ENCODE peak calls at places on chromosomes 11 and 22, in eight cellular contexts. One of them, this sample, is unnamed.

GRCh38 chr11:57303990-57304579 is 20.7 kb downstream of the TNKS1BP1 start:
- ATAC-seq in upper lobe of left lung: no peak
- ATAC-seq in HepG2: no peak
- ATAC-seq in HCT116: no peak
- ATAC-seq in K562: peak; percentile 47
- ATAC-seq in Panc1: no peak
- ATAC-seq in GM12878: no peak
- ATAC-seq in GM23338: no peak
- ATAC-seq in this sample: peak; percentile 8

GRCh38 chr11:72240461-72241289 is 3.3 kb downstream of the PHOX2A start:
- ATAC-seq in upper lobe of left lung: no peak
- ATAC-seq in HepG2: peak; percentile 52
- ATAC-seq in HCT116: no peak
- ATAC-seq in K562: no peak
- ATAC-seq in Panc1: no peak
- ATAC-seq in GM12878: peak; percentile 12
- ATAC-seq in GM23338: peak; percentile 0
- ATAC-seq in this sample: no peak

GRCh38 chr11:116501728-116502127 is 271.1 kb downstream of the BUD13 start:
- ATAC-seq in upper lobe of left lung: no peak
- ATAC-seq in HepG2: no peak
- ATAC-seq in HCT116: no peak
- ATAC-seq in K562: no peak
- ATAC-seq in Panc1: no peak
- ATAC-seq in GM12878: no peak
- ATAC-seq in GM23338: no peak
- ATAC-seq in this sample: no peak

GRCh38 chr11:73252577-73253191 is 19.5 kb upstream of the P2RY6 start:
- ATAC-seq in upper lobe of left lung: no peak
- ATAC-seq in HepG2: peak; percentile 80
- ATAC-seq in HCT116: peak; percentile 93
- ATAC-seq in K562: peak; percentile 83
- ATAC-seq in Panc1: peak; percentile 52
- ATAC-seq in GM12878: peak; percentile 68
- ATAC-seq in GM23338: peak; percentile 71
- ATAC-seq in this sample: no peak

GRCh38 chr11:70467196-70468085 is 69.1 kb downstream of the CTTN start:
- ATAC-seq in upper lobe of left lung: no peak
- ATAC-seq in HepG2: peak; percentile 34
- ATAC-seq in HCT116: peak; percentile 50
- ATAC-seq in K562: peak; percentile 52
- ATAC-seq in Panc1: peak; percentile 73
- ATAC-seq in GM12878: peak; percentile 33
- ATAC-seq in GM23338: peak; percentile 11
- ATAC-seq in this sample: peak; percentile 44

GRCh38 chr11:13042873-13043338 is 33.8 kb downstream of the RASSF10 start:
- ATAC-seq in upper lobe of left lung: peak; percentile 27
- ATAC-seq in HepG2: peak; percentile 56
- ATAC-seq in HCT116: no peak
- ATAC-seq in K562: no peak
- ATAC-seq in Panc1: no peak
- ATAC-seq in GM12878: peak; percentile 23
- ATAC-seq in GM23338: no peak
- ATAC-seq in this sample: no peak

GRCh38 chr22:30829901-30830550 is 135.4 kb downstream of the OSBP2 start:
- ATAC-seq in upper lobe of left lung: no peak
- ATAC-seq in HepG2: no peak
- ATAC-seq in HCT116: peak; percentile 84
- ATAC-seq in K562: no peak
- ATAC-seq in Panc1: no peak
- ATAC-seq in GM12878: no peak
- ATAC-seq in GM23338: no peak
- ATAC-seq in this sample: no peak

GRCh38 chr22:20810645-20811044 is 36.7 kb downstream of the SERPIND1 start:
- ATAC-seq in upper lobe of left lung: no peak
- ATAC-seq in HepG2: no peak
- ATAC-seq in HCT116: no peak
- ATAC-seq in K562: no peak
- ATAC-seq in Panc1: no peak
- ATAC-seq in GM12878: no peak
- ATAC-seq in GM23338: no peak
- ATAC-seq in this sample: no peak

GRCh38 chr11:100785148-100785983 is 98.3 kb downstream of the ARHGAP42 start:
- ATAC-seq in upper lobe of left lung: peak; percentile 80
- ATAC-seq in HepG2: peak; percentile 80
- ATAC-seq in HCT116: no peak
- ATAC-seq in K562: no peak
- ATAC-seq in Panc1: no peak
- ATAC-seq in GM12878: no peak
- ATAC-seq in GM23338: peak; percentile 83
- ATAC-seq in this sample: no peak

GRCh38 chr22:37324340-37325023 is 42.2 kb downstream of the CYTH4 start:
- ATAC-seq in upper lobe of left lung: no peak
- ATAC-seq in HepG2: no peak
- ATAC-seq in HCT116: no peak
- ATAC-seq in K562: no peak
- ATAC-seq in Panc1: no peak
- ATAC-seq in GM12878: no peak
- ATAC-seq in GM23338: peak; percentile 75
- ATAC-seq in this sample: no peak

GRCh38 chr11:108947654-108948570 is 283.0 kb downstream of the DDX10 start:
- ATAC-seq in upper lobe of left lung: no peak
- ATAC-seq in HepG2: no peak
- ATAC-seq in HCT116: no peak
- ATAC-seq in K562: peak; percentile 68
- ATAC-seq in Panc1: no peak
- ATAC-seq in GM12878: no peak
- ATAC-seq in GM23338: no peak
- ATAC-seq in this sample: no peak

GRCh38 chr11:35714882-35715612 is 52.5 kb downstream of the TRIM44 start:
- ATAC-seq in upper lobe of left lung: no peak
- ATAC-seq in HepG2: no peak
- ATAC-seq in HCT116: no peak
- ATAC-seq in K562: no peak
- ATAC-seq in Panc1: no peak
- ATAC-seq in GM12878: peak; percentile 91
- ATAC-seq in GM23338: no peak
- ATAC-seq in this sample: no peak

GRCh38 chr11:134178275-134178674 is 45.5 kb downstream of the NCAPD3 start:
- ATAC-seq in upper lobe of left lung: no peak
- ATAC-seq in HepG2: no peak
- ATAC-seq in HCT116: no peak
- ATAC-seq in K562: no peak
- ATAC-seq in Panc1: no peak
- ATAC-seq in GM12878: no peak
- ATAC-seq in GM23338: no peak
- ATAC-seq in this sample: no peak

GRCh38 chr11:68528630-68529029 is 68.1 kb downstream of the PPP6R3 start:
- ATAC-seq in upper lobe of left lung: peak; percentile 75
- ATAC-seq in HepG2: no peak
- ATAC-seq in HCT116: no peak
- ATAC-seq in K562: peak; percentile 51
- ATAC-seq in Panc1: no peak
- ATAC-seq in GM12878: no peak
- ATAC-seq in GM23338: no peak
- ATAC-seq in this sample: peak; percentile 75

GRCh38 chr11:7670631-7671030 is 2.7 kb downstream of the CYB5R2 start:
- ATAC-seq in upper lobe of left lung: no peak
- ATAC-seq in HepG2: no peak
- ATAC-seq in HCT116: no peak
- ATAC-seq in K562: no peak
- ATAC-seq in Panc1: no peak
- ATAC-seq in GM12878: no peak
- ATAC-seq in GM23338: no peak
- ATAC-seq in this sample: no peak

GRCh38 chr22:29936186-29936585 is 53.2 kb downstream of the MTMR3 start:
- ATAC-seq in upper lobe of left lung: no peak
- ATAC-seq in HepG2: no peak
- ATAC-seq in HCT116: no peak
- ATAC-seq in K562: no peak
- ATAC-seq in Panc1: no peak
- ATAC-seq in GM12878: no peak
- ATAC-seq in GM23338: no peak
- ATAC-seq in this sample: no peak

GRCh38 chr11:115996125-115996807 is 492.1 kb upstream of the CADM1 start:
- ATAC-seq in upper lobe of left lung: no peak
- ATAC-seq in HepG2: no peak
- ATAC-seq in HCT116: no peak
- ATAC-seq in K562: no peak
- ATAC-seq in Panc1: no peak
- ATAC-seq in GM12878: peak; percentile 96
- ATAC-seq in GM23338: no peak
- ATAC-seq in this sample: no peak

GRCh38 chr11:102268083-102268984 is 49.0 kb upstream of the BIRC3 start:
- ATAC-seq in upper lobe of left lung: peak; percentile 96
- ATAC-seq in HepG2: peak; percentile 90
- ATAC-seq in HCT116: peak; percentile 92
- ATAC-seq in K562: peak; percentile 100
- ATAC-seq in Panc1: peak; percentile 98
- ATAC-seq in GM12878: peak; percentile 98
- ATAC-seq in GM23338: peak; percentile 98
- ATAC-seq in this sample: peak; percentile 87

GRCh38 chr11:24321229-24321628 is 175.6 kb upstream of the LUZP2 start:
- ATAC-seq in upper lobe of left lung: no peak
- ATAC-seq in HepG2: no peak
- ATAC-seq in HCT116: no peak
- ATAC-seq in K562: no peak
- ATAC-seq in Panc1: no peak
- ATAC-seq in GM12878: no peak
- ATAC-seq in GM23338: no peak
- ATAC-seq in this sample: no peak

GRCh38 chr11:1261241-1262071 is 38.6 kb downstream of the MUC5B start:
- ATAC-seq in upper lobe of left lung: no peak
- ATAC-seq in HepG2: no peak
- ATAC-seq in HCT116: no peak
- ATAC-seq in K562: no peak
- ATAC-seq in Panc1: no peak
- ATAC-seq in GM12878: no peak
- ATAC-seq in GM23338: no peak
- ATAC-seq in this sample: no peak
- TF ChIP-seq POLR2AphosphoS5 in upper lobe of left lung: no peak
- TF ChIP-seq POLR2AphosphoS5 in HepG2: no peak
- TF ChIP-seq POLR2AphosphoS5 in HCT116: no peak
- TF ChIP-seq POLR2AphosphoS5 in K562: no peak
- TF ChIP-seq POLR2AphosphoS5 in Panc1: no peak
- TF ChIP-seq POLR2AphosphoS5 in GM12878: no peak
- TF ChIP-seq POLR2AphosphoS5 in GM23338: no peak
- TF ChIP-seq POLR2AphosphoS5 in this sample: no peak

GRCh38 chr11:85912414-85912813 is 57.2 kb downstream of the CCDC83 start:
- ATAC-seq in upper lobe of left lung: no peak
- ATAC-seq in HepG2: no peak
- ATAC-seq in HCT116: peak; percentile 27
- ATAC-seq in K562: no peak
- ATAC-seq in Panc1: no peak
- ATAC-seq in GM12878: no peak
- ATAC-seq in GM23338: peak; percentile 64
- ATAC-seq in this sample: no peak
- TF ChIP-seq POLR2AphosphoS5 in upper lobe of left lung: no peak
- TF ChIP-seq POLR2AphosphoS5 in HepG2: no peak
- TF ChIP-seq POLR2AphosphoS5 in HCT116: no peak
- TF ChIP-seq POLR2AphosphoS5 in K562: no peak
- TF ChIP-seq POLR2AphosphoS5 in Panc1: no peak
- TF ChIP-seq POLR2AphosphoS5 in GM12878: no peak
- TF ChIP-seq POLR2AphosphoS5 in GM23338: no peak
- TF ChIP-seq POLR2AphosphoS5 in this sample: no peak

GRCh38 chr11:67421421-67422031 is 6.0 kb downstream of the CARNS1 start:
- ATAC-seq in upper lobe of left lung: peak; percentile 41
- ATAC-seq in HepG2: no peak
- ATAC-seq in HCT116: peak; percentile 63
- ATAC-seq in K562: no peak
- ATAC-seq in Panc1: peak; percentile 26
- ATAC-seq in GM12878: no peak
- ATAC-seq in GM23338: peak; percentile 33
- ATAC-seq in this sample: no peak

GRCh38 chr11:67419330-67420049 is 4.0 kb downstream of the CARNS1 start:
- ATAC-seq in upper lobe of left lung: no peak
- ATAC-seq in HepG2: no peak
- ATAC-seq in HCT116: no peak
- ATAC-seq in K562: no peak
- ATAC-seq in Panc1: no peak
- ATAC-seq in GM12878: no peak
- ATAC-seq in GM23338: no peak
- ATAC-seq in this sample: no peak

GRCh38 chr11:67422894-67423293 is 5.4 kb upstream of the RPS6KB2 start:
- ATAC-seq in upper lobe of left lung: no peak
- ATAC-seq in HepG2: no peak
- ATAC-seq in HCT116: no peak
- ATAC-seq in K562: no peak
- ATAC-seq in Panc1: no peak
- ATAC-seq in GM12878: no peak
- ATAC-seq in GM23338: no peak
- ATAC-seq in this sample: no peak

GRCh38 chr11:67420147-67420645 is 4.7 kb downstream of the CARNS1 start:
- ATAC-seq in upper lobe of left lung: no peak
- ATAC-seq in HepG2: no peak
- ATAC-seq in HCT116: no peak
- ATAC-seq in K562: no peak
- ATAC-seq in Panc1: no peak
- ATAC-seq in GM12878: no peak
- ATAC-seq in GM23338: no peak
- ATAC-seq in this sample: no peak

DNA sequence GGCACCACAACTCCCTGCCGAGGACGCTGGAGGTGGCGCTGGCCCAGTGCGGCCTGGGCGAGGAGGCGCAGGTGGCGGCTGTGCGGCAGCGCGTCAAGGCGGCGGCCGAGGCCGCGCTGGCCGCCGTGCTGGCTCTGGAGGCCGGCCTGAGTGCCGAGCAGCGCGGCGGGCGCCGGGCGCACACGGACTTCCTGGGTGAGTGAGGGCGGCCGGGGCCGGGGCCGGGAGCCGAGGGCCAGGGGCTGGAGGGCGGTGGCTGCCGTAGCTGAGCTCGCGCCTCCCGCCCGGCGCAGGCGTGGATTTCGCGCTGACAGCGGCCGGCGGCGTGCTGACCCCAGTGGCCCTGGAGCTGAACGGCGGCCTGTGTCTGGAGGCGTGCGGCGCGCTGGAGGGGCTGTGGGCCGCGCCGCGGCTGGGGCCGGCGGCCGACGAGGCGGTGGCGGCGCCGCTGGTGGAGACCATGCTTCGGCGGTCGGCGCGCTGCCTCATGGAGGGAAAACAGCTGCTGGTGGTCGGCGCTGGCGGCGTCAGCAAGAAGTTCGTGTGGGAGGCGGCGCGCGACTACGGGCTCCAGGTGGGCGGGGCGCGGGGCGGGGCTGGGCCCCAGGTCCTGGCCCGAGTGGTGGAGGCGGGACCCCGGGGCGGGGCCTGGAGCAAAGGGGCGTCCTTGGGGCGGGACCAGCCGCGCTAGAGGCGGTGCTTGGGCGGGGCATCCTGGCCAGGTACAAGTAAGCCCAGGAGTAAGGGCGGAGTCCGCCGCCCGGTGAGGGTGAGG is 5.4 kb downstream of the CARNS1 start:
- ATAC-seq in upper lobe of left lung: peak; percentile 95
- ATAC-seq in HepG2: peak; percentile 80
- ATAC-seq in HCT116: peak; percentile 95
- ATAC-seq in K562: peak; percentile 96
- ATAC-seq in Panc1: peak; percentile 91
- ATAC-seq in GM12878: peak; percentile 94
- ATAC-seq in GM23338: peak; percentile 83
- ATAC-seq in this sample: peak; percentile 97
- TF ChIP-seq POLR2AphosphoS5 in upper lobe of left lung: peak; percentile 48
- TF ChIP-seq POLR2AphosphoS5 in HepG2: peak; percentile 57
- TF ChIP-seq POLR2AphosphoS5 in HCT116: peak; percentile 69
- TF ChIP-seq POLR2AphosphoS5 in K562: peak; percentile 58
- TF ChIP-seq POLR2AphosphoS5 in Panc1: peak; percentile 36
- TF ChIP-seq POLR2AphosphoS5 in GM12878: no peak
- TF ChIP-seq POLR2AphosphoS5 in GM23338: peak; percentile 88
- TF ChIP-seq POLR2AphosphoS5 in this sample: peak; percentile 71

GRCh38 chr11:95625164-95626017 is 164.2 kb downstream of the FAM76B start:
- ATAC-seq in upper lobe of left lung: no peak
- ATAC-seq in HepG2: no peak
- ATAC-seq in HCT116: no peak
- ATAC-seq in K562: no peak
- ATAC-seq in Panc1: no peak
- ATAC-seq in GM12878: no peak
- ATAC-seq in GM23338: peak; percentile 65
- ATAC-seq in this sample: no peak
- TF ChIP-seq POLR2AphosphoS5 in upper lobe of left lung: no peak
- TF ChIP-seq POLR2AphosphoS5 in HepG2: no peak
- TF ChIP-seq POLR2AphosphoS5 in HCT116: no peak
- TF ChIP-seq POLR2AphosphoS5 in K562: no peak
- TF ChIP-seq POLR2AphosphoS5 in Panc1: no peak
- TF ChIP-seq POLR2AphosphoS5 in GM12878: no peak
- TF ChIP-seq POLR2AphosphoS5 in GM23338: no peak
- TF ChIP-seq POLR2AphosphoS5 in this sample: no peak

This sample was measured in gastroesophageal sphincter.